ENCODE peak calls at places on chromosomes 13 and 19, in six cellular contexts. K is omental fat pad; R is activated T-cell treated with anti-CD3 and anti-CD28 coated beads for 1 hour; P is fibroblast of pulmonary artery; B is activated naive CD4-positive, alpha-beta T cell treated with anti-CD3 and anti-CD28 coated beads, Interleukin-2, amount 10 ng/mL, durations not matched to agents 7 days and 5 days; S is iris pigment epithelial cell. Y is an unnamed sample.

GRCh38 chr13:40502236-40502635 is 164.2 kb downstream of the FOXO1 start:
- DNase-seq in P (no peak), B (no peak), R (no peak), S (peak; percentile 38), K (no peak), Y (peak; percentile 73)

GRCh38 chr13:45827318-45827717 is 24.2 kb downstream of the SIAH3 start:
- DNase-seq in S (no peak), P (no peak), K (no peak), B (no peak), R (no peak), Y (no peak)

GRCh38 chr19:51703655-51704515 is 10.8 kb downstream of the SPACA6 start:
- DNase-seq in S (peak; percentile 95), B (peak; percentile 97), R (peak; percentile 96), K (peak; percentile 96), P (peak; percentile 94), Y (peak; percentile 88)

GRCh38 chr19:34135033-34135370 is 37.3 kb upstream of the LSM14A start:
- DNase-seq in R (no peak), S (no peak), B (no peak), P (no peak), K (no peak), Y (no peak)

GRCh38 chr13:69633044-69633443 is 474.6 kb upstream of the ATXN8OS start:
- DNase-seq in S (no peak), P (no peak), R (no peak), K (no peak), B (no peak), Y (no peak)

GRCh38 chr19:48868196-48868886 is at the start of gene PLEKHA4:
- DNase-seq in P (peak; percentile 58), S (peak; percentile 49), R (no peak), B (no peak), K (no peak), Y (peak; percentile 57)

GRCh38 chr19:43699506-43700367 is 16.1 kb upstream of the IRGC start:
- DNase-seq in K (no peak), B (no peak), S (peak; percentile 29), P (peak; percentile 40), R (no peak), Y (peak; percentile 33)

GRCh38 chr19:18415177-18415867 is 3.9 kb upstream of the SSBP4 start:
- DNase-seq in K (no peak), R (no peak), P (peak; percentile 97), S (peak; percentile 70), B (no peak), Y (peak; percentile 87)

GRCh38 chr19:38721977-38722773 is 22.1 kb downstream of the CAPN12 start:
- DNase-seq in B (no peak), R (no peak), S (no peak), P (no peak), K (no peak), Y (no peak)

GRCh38 chr19:10568444-10568825 is 344 bp downstream of the CDKN2D start:
- DNase-seq in P (no peak), S (peak; percentile 42), B (no peak), R (peak; percentile 54), K (no peak), Y (no peak)

GRCh38 chr13:104253063-104253680 is 1187.0 kb upstream of the SLC10A2 start:
- DNase-seq in S (peak; percentile 46), B (no peak), P (peak; percentile 30), K (no peak), R (no peak), Y (no peak)

GRCh38 chr19:6242677-6243076 is 37.1 kb downstream of the MLLT1 start:
- DNase-seq in K (no peak), P (no peak), B (no peak), R (no peak), S (no peak), Y (no peak)

GRCh38 chr19:44617481-44617880 is 4.1 kb downstream of the IGSF23 start:
- DNase-seq in R (no peak), K (no peak), P (no peak), S (no peak), B (no peak), Y (no peak)

GRCh38 chr19:9456018-9456689 is 20.8 kb upstream of the ZNF266 start:
- DNase-seq in P (no peak), B (no peak), K (no peak), R (no peak), S (no peak), Y (no peak)

GRCh38 chr19:38452430-38453366 is 19.2 kb downstream of the RYR1 start:
- DNase-seq in B (peak; percentile 28), K (no peak), R (no peak), P (no peak), S (no peak), Y (no peak)

GRCh38 chr13:109764474-109765292 is 21.7 kb downstream of the IRS2 start:
- DNase-seq in R (no peak), B (peak; percentile 51), K (no peak), P (no peak), S (no peak), Y (no peak)

GRCh38 chr13:97107815-97108534 is 113.7 kb upstream of the OXGR1 start:
- DNase-seq in B (no peak), S (peak; percentile 75), P (no peak), R (no peak), K (no peak), Y (peak; percentile 64)

GRCh38 chr19:52142001-52142595 is 2.4 kb upstream of the ZNF616 start:
- DNase-seq in R (no peak), P (no peak), S (no peak), B (no peak), K (no peak), Y (no peak)

GRCh38 chr13:48580185-48580803 is 47.4 kb upstream of the RCBTB2 start:
- DNase-seq in K (peak; percentile 95), S (peak; percentile 47), P (peak; percentile 80), B (peak; percentile 82), R (peak; percentile 70), Y (peak; percentile 80)

GRCh38 chr13:98869408-98870090 is 108.3 kb downstream of the DOCK9 start:
- DNase-seq in R (no peak), B (no peak), P (peak; percentile 33), S (peak; percentile 33), K (no peak), Y (peak; percentile 6)

GRCh38 chr13:23427342-23428182 is 5.9 kb downstream of the SACS start:
- DNase-seq in S (peak; percentile 81), R (no peak), P (peak; percentile 94), B (no peak), K (no peak), Y (peak; percentile 94)

GRCh38 chr13:46751811-46752635 is 44.9 kb downstream of the ESD start:
- DNase-seq in P (no peak), K (no peak), B (peak; percentile 69), R (no peak), S (peak; percentile 24), Y (peak; percentile 20)

GRCh38 chr19:11538232-11539036 is at the start of gene CNN1:
- DNase-seq in S (peak; percentile 90), P (peak; percentile 74), B (no peak), R (no peak), K (no peak), Y (peak; percentile 45)

GRCh38 chr13:33017410-33017929 is 1.2 kb downstream of the KL start:
- DNase-seq in R (no peak), P (peak; percentile 71), K (no peak), S (peak; percentile 22), B (peak; percentile 69), Y (peak; percentile 47)

GRCh38 chr13:94656766-94657165 is 55.1 kb downstream of the GPR180 start:
- DNase-seq in S (peak; percentile 97), B (no peak), R (no peak), K (no peak), P (peak; percentile 78), Y (peak; percentile 88)

GRCh38 chr19:39422020-39422419 is 9.6 kb downstream of the PLEKHG2 start:
- DNase-seq in B (no peak), R (no peak), P (no peak), K (no peak), S (no peak), Y (no peak)

GRCh38 chr19:17753976-17754375 is 2.7 kb downstream of the FCHO1 start:
- DNase-seq in S (no peak), K (no peak), R (no peak), B (no peak), P (no peak), Y (no peak)

GRCh38 chr19:6187374-6187773 is 51.9 kb downstream of the ACSBG2 start:
- DNase-seq in P (no peak), B (no peak), K (no peak), R (no peak), S (no peak), Y (no peak)